ENCODE peak calls at places on chromosomes 6 and 20, in five cellular contexts. V is body of pancreas; N is H9; U is SJSA1; H is CD4-positive, alpha-beta memory T cell. I is an unnamed sample.

GRCh38 chr20:62584671-62585512 is 57.4 kb upstream of the SLCO4A1 start:
- DNase-seq in V (no peak), N (no peak), U (no peak), H (no peak), I (peak; percentile 13)

GRCh38 chr20:52432740-52433139 is 241.2 kb upstream of the ZFP64 start:
- DNase-seq in V (no peak), N (no peak), U (no peak), H (no peak), I (no peak)

GRCh38 chr6:110523461-110524021 is 47.1 kb upstream of the SLC22A16 start:
- DNase-seq in V (no peak), N (no peak), U (no peak), H (no peak), I (no peak)

GRCh38 chr20:3039426-3039825 is 4.0 kb upstream of the GNRH2 start:
- DNase-seq in V (no peak), N (no peak), U (no peak), H (no peak), I (no peak)

GRCh38 chr6:20034408-20034769 is 177.9 kb downstream of the MBOAT1 start:
- DNase-seq in V (no peak), N (no peak), U (no peak), H (no peak), I (no peak)

GRCh38 chr6:85484941-85485340 is 35.1 kb downstream of the NT5E start:
- DNase-seq in V (peak; percentile 47), N (no peak), U (no peak), H (no peak), I (no peak)

GRCh38 chr6:20630617-20631448 is 96.6 kb downstream of the CDKAL1 start:
- DNase-seq in V (no peak), N (no peak), U (no peak), H (no peak), I (no peak)

GRCh38 chr6:40930555-40930954 is 108.5 kb downstream of the UNC5CL start:
- DNase-seq in V (peak; percentile 42), N (no peak), U (no peak), H (no peak), I (no peak)

GRCh38 chr20:20299904-20300303 is 68.0 kb upstream of the INSM1 start:
- DNase-seq in V (no peak), N (no peak), U (no peak), H (no peak), I (no peak)

GRCh38 chr6:126113261-126113660 is 126.9 kb downstream of the TRMT11 start:
- DNase-seq in V (no peak), N (no peak), U (no peak), H (no peak), I (no peak)

GRCh38 chr6:79524065-79524464 is 13.2 kb downstream of the LCA5 start:
- DNase-seq in V (no peak), N (no peak), U (no peak), H (no peak), I (no peak)

GRCh38 chr6:110543106-110543505 is 66.7 kb upstream of the SLC22A16 start:
- DNase-seq in V (peak; percentile 26), N (no peak), U (no peak), H (no peak), I (peak; percentile 62)

GRCh38 chr6:26531897-26532296 is 6.3 kb upstream of the HMGN4 start:
- DNase-seq in V (no peak), N (no peak), U (no peak), H (no peak), I (no peak)

GRCh38 chr6:35302604-35303218 is 5.1 kb downstream of the DEF6 start:
- DNase-seq in V (no peak), N (peak; percentile 80), U (no peak), H (peak; percentile 86), I (no peak)
- H3K27ac ChIP-seq in V (peak overlapping the region; percentile 33), N (no peak overlapping the region), U (no peak overlapping the region), H (peak overlapping the region; percentile 88), I (no peak overlapping the region)

DNA sequence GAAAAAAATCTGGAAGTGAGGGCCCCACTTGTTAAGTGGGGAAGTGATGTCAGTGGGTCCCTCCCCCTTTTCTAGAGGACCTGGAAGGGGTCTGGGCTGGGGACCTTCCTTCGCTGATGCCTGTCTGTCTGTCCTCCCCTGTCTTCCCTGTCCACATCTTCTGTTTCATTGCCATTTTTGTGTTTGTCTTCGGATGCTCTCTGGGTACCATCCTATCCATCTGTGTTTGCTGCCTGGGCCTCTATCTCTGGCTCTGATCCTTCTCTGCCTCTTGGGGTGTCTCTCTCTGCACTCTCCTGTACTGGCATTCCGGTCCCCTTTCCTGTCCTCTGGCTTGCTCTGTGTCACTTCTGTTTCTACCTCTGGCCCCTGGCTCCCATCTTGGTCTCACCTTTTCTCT is 2.3 kb downstream of the TMEM151B start:
- DNase-seq in V (no peak), N (no peak), U (no peak), H (no peak), I (no peak)
- H3K27ac ChIP-seq in V (no peak overlapping the region), N (no peak overlapping the region), U (no peak overlapping the region), H (no peak overlapping the region), I (no peak overlapping the region)

DNA sequence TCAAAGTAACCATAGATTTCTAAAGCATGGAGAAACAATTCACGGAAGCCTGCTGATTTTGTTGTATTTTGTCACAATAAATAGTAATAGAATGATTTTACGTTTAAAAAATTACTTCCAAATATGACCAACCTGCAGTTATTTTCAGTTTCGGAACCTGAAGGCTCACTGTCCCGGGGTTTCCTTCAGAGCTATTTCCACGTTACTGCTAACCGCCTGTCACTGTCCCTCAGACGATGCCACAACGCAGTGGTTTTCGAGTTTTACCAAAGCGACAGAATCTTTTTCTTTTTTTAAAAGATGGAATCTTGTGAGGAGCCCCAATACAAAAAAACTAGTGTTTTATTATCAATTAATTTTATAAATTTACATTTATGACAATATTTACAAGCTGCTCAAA is 40.5 kb downstream of the PSMG4 start:
- DNase-seq in V (no peak), N (no peak), U (no peak), H (no peak), I (no peak)
- H3K27ac ChIP-seq in V (no peak overlapping the region), N (no peak overlapping the region), U (no peak overlapping the region), H (no peak overlapping the region), I (no peak overlapping the region)

GRCh38 chr6:109010703-109011102 is 83.9 kb downstream of the SESN1 start:
- DNase-seq in V (no peak), N (no peak), U (peak; percentile 8), H (no peak), I (no peak)

GRCh38 chr6:109009761-109010612 is 84.7 kb downstream of the SESN1 start:
- DNase-seq in V (no peak), N (no peak), U (no peak), H (no peak), I (no peak)

GRCh38 chr6:109008061-109008460 is 86.6 kb downstream of the SESN1 start:
- DNase-seq in V (no peak), N (no peak), U (no peak), H (no peak), I (no peak)

GRCh38 chr6:109008537-109008950 is 86.1 kb downstream of the SESN1 start:
- DNase-seq in V (no peak), N (no peak), U (no peak), H (no peak), I (no peak)

DNA sequence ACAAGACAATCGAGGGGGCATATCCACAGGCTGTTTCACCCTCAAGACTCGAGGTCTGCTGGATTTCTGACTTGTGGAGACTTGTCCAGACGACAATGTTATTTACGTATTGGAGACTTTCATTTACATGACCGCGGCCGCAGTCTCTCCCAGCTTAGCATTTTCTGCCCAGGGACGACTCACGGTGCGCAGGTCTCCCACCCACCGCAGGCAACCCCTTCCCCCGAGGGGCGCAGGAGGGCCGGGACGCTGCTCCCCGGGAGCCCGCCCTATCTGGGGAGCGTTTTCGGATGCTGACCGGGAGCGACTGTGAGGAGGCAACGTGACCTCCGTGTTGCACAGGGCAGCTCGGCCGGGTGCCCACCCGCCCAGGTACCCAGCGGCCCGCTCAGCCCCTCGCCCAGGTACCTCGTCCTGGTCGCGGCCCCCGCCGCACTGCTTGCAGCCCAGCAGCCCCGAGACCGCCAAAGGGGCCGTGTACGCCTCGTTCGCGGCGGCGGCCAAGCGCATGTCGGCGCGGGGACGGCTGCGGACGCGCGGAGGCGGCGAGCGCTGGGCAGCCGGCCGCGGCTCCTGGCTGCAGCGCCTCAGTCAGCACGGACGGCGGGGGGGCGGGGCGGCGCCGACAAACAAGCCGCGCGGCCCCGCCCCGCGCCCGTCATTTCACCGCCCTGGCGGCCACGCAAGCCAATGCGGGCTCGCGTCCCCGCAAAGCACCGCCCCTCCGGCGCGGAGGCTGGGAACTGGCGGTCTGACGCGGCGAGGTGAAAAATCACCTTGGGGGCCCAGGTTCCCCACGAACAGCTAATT is 85.5 kb downstream of the SESN1 start:
- DNase-seq in V (peak; percentile 99), N (peak; percentile 90), U (peak; percentile 83), H (peak; percentile 90), I (peak; percentile 81)
- H3K27ac ChIP-seq in V (peak overlapping the region; percentile 99), N (no peak overlapping the region), U (no peak overlapping the region), H (peak overlapping the region; percentile 96), I (peak overlapping the region; percentile 96)

GRCh38 chr6:129612440-129612839 is 97.5 kb downstream of the ARHGAP18 start:
- DNase-seq in V (no peak), N (no peak), U (no peak), H (no peak), I (no peak)

GRCh38 chr6:129617986-129618385 is 92.0 kb downstream of the ARHGAP18 start:
- DNase-seq in V (no peak), N (no peak), U (peak; percentile 50), H (no peak), I (no peak)

GRCh38 chr6:129615496-129615895 is 94.5 kb downstream of the ARHGAP18 start:
- DNase-seq in V (no peak), N (no peak), U (no peak), H (no peak), I (no peak)

GRCh38 chr6:129609635-129610034 is 100.3 kb downstream of the ARHGAP18 start:
- DNase-seq in V (no peak), N (no peak), U (no peak), H (no peak), I (no peak)

GRCh38 chr6:129614464-129614863 is 95.5 kb downstream of the ARHGAP18 start:
- DNase-seq in V (no peak), N (no peak), U (no peak), H (no peak), I (no peak)
- H3K27ac ChIP-seq in V (no peak overlapping the region), N (no peak overlapping the region), U (no peak overlapping the region), H (no peak overlapping the region), I (no peak overlapping the region)

GRCh38 chr20:41052742-41053419 is 24.3 kb downstream of the TOP1 start:
- DNase-seq in V (no peak), N (no peak), U (no peak), H (no peak), I (no peak)
- H3K27ac ChIP-seq in V (no peak overlapping the region), N (no peak overlapping the region), U (no peak overlapping the region), H (no peak overlapping the region), I (no peak overlapping the region)